ENCODE peak calls at places on chromosomes 13 and 19, in four cellular contexts. F is AG04449, R is fibroblast of lung, M is H9. A is an unnamed sample.

GRCh38 chr13:30744056-30744684 is 8.8 kb downstream of the ALOX5AP start:
- DNase-seq in F (no peak), R (peak; percentile 60), M (no peak), A (no peak)

GRCh38 chr19:52722062-52723005 is 12.5 kb downstream of the ZNF611 start:
- DNase-seq in F (peak; percentile 29), R (peak; percentile 86), M (no peak), A (peak; percentile 90)

GRCh38 chr19:49073514-49074378 is 1.2 kb upstream of the KCNA7 start:
- DNase-seq in F (no peak), R (no peak), M (peak; percentile 71), A (no peak)

GRCh38 chr13:108957369-108958012 is 328.1 kb downstream of the MYO16 start:
- DNase-seq in F (peak; percentile 21), R (peak; percentile 77), M (no peak), A (peak; percentile 73)

GRCh38 chr13:59360108-59360507 is 803.6 kb downstream of the DIAPH3 start:
- DNase-seq in F (no peak), R (no peak), M (no peak), A (no peak)

GRCh38 chr13:96947343-96947910 is 46.8 kb downstream of the OXGR1 start:
- DNase-seq in F (no peak), R (no peak), M (no peak), A (no peak)

GRCh38 chr13:97266734-97267417 is 44.7 kb downstream of the MBNL2 start:
- DNase-seq in F (no peak), R (no peak), M (no peak), A (no peak)

GRCh38 chr19:49155830-49156346 is 692 bp upstream of the HRC start:
- DNase-seq in F (no peak), R (no peak), M (peak; percentile 56), A (no peak)

GRCh38 chr13:76882431-76882830 is 3.8 kb downstream of the KCTD12 start:
- DNase-seq in F (no peak), R (peak; percentile 74), M (no peak), A (no peak)

GRCh38 chr19:12331211-12331941 is 2.1 kb downstream of the ZNF563 start:
- DNase-seq in F (no peak), R (no peak), M (no peak), A (no peak)

GRCh38 chr19:662962-663681 is at the start of gene RNF126:
- DNase-seq in F (no peak), R (peak; percentile 91), M (peak; percentile 91), A (peak; percentile 76)

GRCh38 chr19:17488593-17489391 is 18.5 kb downstream of the SLC27A1 start:
- DNase-seq in F (no peak), R (peak; percentile 25), M (peak; percentile 99), A (no peak)

GRCh38 chr13:113090415-113090770 is 15.2 kb upstream of the F7 start:
- DNase-seq in F (no peak), R (no peak), M (peak; percentile 83), A (no peak)

GRCh38 chr13:43405457-43405856 is 381.3 kb downstream of the ENOX1 start:
- DNase-seq in F (peak; percentile 34), R (peak; percentile 43), M (no peak), A (peak; percentile 57)

DNA sequence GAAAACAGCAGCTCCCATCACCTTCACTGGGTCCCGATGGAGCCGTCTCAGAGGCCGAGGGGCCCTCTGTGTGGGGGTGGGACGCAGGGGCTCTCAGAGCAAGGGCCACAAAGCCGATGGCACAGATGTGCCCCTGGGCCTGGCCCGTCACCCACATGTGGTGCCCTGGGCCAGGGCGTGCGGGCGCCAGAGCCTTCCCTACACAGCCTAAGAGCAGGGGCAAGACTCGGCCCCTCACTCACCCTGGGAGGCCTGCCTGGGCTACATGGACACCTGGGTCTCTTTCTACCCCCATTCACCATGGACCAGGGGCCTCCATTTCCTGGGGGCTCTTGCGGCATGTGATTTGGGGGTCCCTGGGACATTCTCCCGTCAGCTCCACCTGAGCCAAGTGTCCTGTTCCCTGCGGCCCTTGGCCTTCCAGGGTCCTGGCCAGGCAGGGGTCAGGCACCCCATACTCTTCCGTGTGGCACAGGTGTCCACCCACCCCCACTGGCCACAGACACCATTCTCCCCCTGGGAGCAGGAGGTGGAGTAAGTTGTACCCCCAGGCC is 10.0 kb downstream of the COMP start:
- DNase-seq in F (no peak), R (no peak), M (no peak), A (no peak)
- TF ChIP-seq CTCF in F (no peak), R (no peak), M (no peak), A (no peak)

DNA sequence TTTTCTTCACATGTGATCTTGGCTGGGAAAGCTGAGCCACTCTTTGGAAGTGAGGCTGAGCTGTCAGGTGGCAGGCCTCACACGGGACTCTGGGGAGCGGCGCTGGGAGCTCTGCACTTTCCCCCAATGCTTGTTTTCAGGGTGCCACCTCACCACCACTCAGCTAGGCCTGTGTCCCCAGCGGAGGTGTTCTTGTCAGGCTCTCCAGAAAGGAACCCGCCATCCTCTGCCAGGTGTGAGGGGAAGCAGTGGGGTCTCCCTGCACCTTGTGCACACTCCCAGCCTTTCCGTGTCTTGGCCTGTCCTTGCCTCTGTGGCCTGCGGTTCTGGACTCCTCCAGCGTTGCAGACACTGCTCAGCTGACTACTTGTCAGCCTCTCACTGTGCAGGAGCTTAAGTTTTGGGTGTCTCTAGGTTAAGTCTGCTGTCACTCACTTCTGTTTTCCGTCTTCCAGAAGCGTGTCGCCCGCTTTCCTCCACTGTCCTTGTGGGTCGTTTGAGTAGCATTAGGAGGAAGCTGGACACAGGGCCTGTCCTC is 51.9 kb downstream of the GGACT start:
- DNase-seq in F (no peak), R (no peak), M (no peak), A (no peak)
- TF ChIP-seq CTCF in F (no peak), R (no peak), M (no peak), A (no peak)

DNA sequence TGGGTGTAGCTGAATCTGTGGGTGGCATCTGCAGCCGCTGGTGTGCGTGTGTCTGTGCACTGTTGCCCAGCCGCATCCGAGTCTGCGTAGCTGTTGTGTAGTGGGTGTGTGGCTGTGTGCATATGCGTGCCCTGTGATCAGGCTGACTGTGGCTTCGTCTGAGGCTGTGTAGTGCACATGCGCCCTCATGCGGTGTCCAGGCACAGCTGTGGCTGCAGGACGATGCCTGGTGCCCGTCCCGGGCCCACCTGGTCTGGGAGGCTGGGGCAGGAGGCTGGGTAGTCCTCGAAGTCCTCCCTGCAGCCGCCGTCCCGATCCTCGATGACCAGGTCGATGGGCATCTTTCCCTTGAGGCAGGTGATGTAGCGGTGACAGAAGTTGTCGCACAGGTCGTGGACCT is 4.9 kb downstream of the MEIS3 start:
- DNase-seq in F (no peak), R (no peak), M (no peak), A (no peak)
- TF ChIP-seq CTCF in F (peak; percentile 22), R (no peak), M (peak; percentile 54), A (no peak)

GRCh38 chr13:23888658-23889597 is at the start of gene MIPEP:
- DNase-seq in F (peak; percentile 60), R (peak; percentile 94), M (peak; percentile 96), A (peak; percentile 90)
- TF ChIP-seq CTCF in F (peak; percentile 95), R (peak; percentile 77), M (peak; percentile 82), A (peak; percentile 83)

GRCh38 chr13:42214445-42214844 is 57.5 kb upstream of the AKAP11 start:
- DNase-seq in F (no peak), R (no peak), M (no peak), A (no peak)

GRCh38 chr13:42218576-42218975 is 53.4 kb upstream of the AKAP11 start:
- DNase-seq in F (no peak), R (no peak), M (no peak), A (no peak)

GRCh38 chr13:42219051-42219450 is 52.9 kb upstream of the AKAP11 start:
- DNase-seq in F (no peak), R (no peak), M (no peak), A (no peak)

GRCh38 chr13:42215578-42216421 is 56.2 kb upstream of the AKAP11 start:
- DNase-seq in F (no peak), R (peak; percentile 68), M (peak; percentile 41), A (peak; percentile 42)

GRCh38 chr13:42216422-42216735 is 55.6 kb upstream of the AKAP11 start:
- DNase-seq in F (no peak), R (no peak), M (no peak), A (no peak)
- TF ChIP-seq CTCF in F (no peak), R (no peak), M (no peak), A (peak; percentile 3)